ENCODE peak calls at places on chromosome 21, in eight cellular contexts. One of them, this sample, is unnamed. For H3K4me1 and H3K9me3, the result is how much of the 10 kb centered on the place peaks cover.

GRCh38 chr21:16851054-16851453 is 661.8 kb upstream of the CXADR start:
- DNase-seq in stomach: no peak
- DNase-seq in CD8-positive, alpha-beta memory T cell: no peak
- DNase-seq in HCT116: no peak
- DNase-seq in effector memory CD4-positive, alpha-beta T cell: no peak
- DNase-seq in hepatocyte: no peak
- DNase-seq in fibroblast of lung: no peak
- DNase-seq in left ventricle myocardium inferior: no peak
- DNase-seq in this sample: no peak

GRCh38 chr21:42970946-42971653 is 3.3 kb upstream of the PKNOX1 start:
- DNase-seq in stomach: no peak
- DNase-seq in CD8-positive, alpha-beta memory T cell: no peak
- DNase-seq in HCT116: no peak
- DNase-seq in effector memory CD4-positive, alpha-beta T cell: no peak
- DNase-seq in hepatocyte: no peak
- DNase-seq in fibroblast of lung: no peak
- DNase-seq in left ventricle myocardium inferior: no peak
- DNase-seq in this sample: no peak

GRCh38 chr21:24852610-24853195 is 754.6 kb downstream of the MRPL39 start:
- DNase-seq in stomach: no peak
- DNase-seq in CD8-positive, alpha-beta memory T cell: no peak
- DNase-seq in HCT116: no peak
- DNase-seq in effector memory CD4-positive, alpha-beta T cell: no peak
- DNase-seq in hepatocyte: no peak
- DNase-seq in fibroblast of lung: no peak
- DNase-seq in left ventricle myocardium inferior: no peak
- DNase-seq in this sample: no peak

GRCh38 chr21:32474179-32475059 is 61.9 kb downstream of the EVA1C start:
- DNase-seq in stomach: peak
- DNase-seq in CD8-positive, alpha-beta memory T cell: no peak
- DNase-seq in HCT116: no peak
- DNase-seq in effector memory CD4-positive, alpha-beta T cell: no peak
- DNase-seq in hepatocyte: no peak
- DNase-seq in fibroblast of lung: no peak
- DNase-seq in left ventricle myocardium inferior: no peak
- DNase-seq in this sample: no peak

GRCh38 chr21:42655797-42656770 is 2.7 kb downstream of the PDE9A start:
- DNase-seq in stomach: no peak
- DNase-seq in CD8-positive, alpha-beta memory T cell: no peak
- DNase-seq in HCT116: no peak
- DNase-seq in effector memory CD4-positive, alpha-beta T cell: no peak
- DNase-seq in hepatocyte: peak
- DNase-seq in fibroblast of lung: no peak
- DNase-seq in left ventricle myocardium inferior: no peak
- DNase-seq in this sample: no peak

GRCh38 chr21:33396436-33396835 is 6.8 kb upstream of the IFNGR2 start:
- DNase-seq in stomach: no peak
- DNase-seq in CD8-positive, alpha-beta memory T cell: no peak
- DNase-seq in HCT116: no peak
- DNase-seq in effector memory CD4-positive, alpha-beta T cell: no peak
- DNase-seq in hepatocyte: no peak
- DNase-seq in fibroblast of lung: no peak
- DNase-seq in left ventricle myocardium inferior: no peak
- DNase-seq in this sample: no peak

GRCh38 chr21:24895885-24896734 is 711.2 kb downstream of the MRPL39 start:
- DNase-seq in stomach: peak
- DNase-seq in CD8-positive, alpha-beta memory T cell: no peak
- DNase-seq in HCT116: no peak
- DNase-seq in effector memory CD4-positive, alpha-beta T cell: no peak
- DNase-seq in hepatocyte: peak
- DNase-seq in fibroblast of lung: peak
- DNase-seq in left ventricle myocardium inferior: no peak
- DNase-seq in this sample: no peak

GRCh38 chr21:31732538-31732864 is 583 bp upstream of the SCAF4 start:
- DNase-seq in stomach: no peak
- DNase-seq in CD8-positive, alpha-beta memory T cell: no peak
- DNase-seq in HCT116: no peak
- DNase-seq in effector memory CD4-positive, alpha-beta T cell: no peak
- DNase-seq in hepatocyte: no peak
- DNase-seq in fibroblast of lung: peak
- DNase-seq in left ventricle myocardium inferior: no peak
- DNase-seq in this sample: no peak

GRCh38 chr21:20999567-21000169 is 1.5 kb downstream of the NCAM2 start:
- DNase-seq in stomach: no peak
- DNase-seq in CD8-positive, alpha-beta memory T cell: no peak
- DNase-seq in HCT116: no peak
- DNase-seq in effector memory CD4-positive, alpha-beta T cell: no peak
- DNase-seq in hepatocyte: peak
- DNase-seq in fibroblast of lung: peak
- DNase-seq in left ventricle myocardium inferior: no peak
- DNase-seq in this sample: no peak

GRCh38 chr21:21084179-21084578 is 86.0 kb downstream of the NCAM2 start:
- DNase-seq in stomach: no peak
- DNase-seq in CD8-positive, alpha-beta memory T cell: no peak
- DNase-seq in HCT116: no peak
- DNase-seq in effector memory CD4-positive, alpha-beta T cell: no peak
- DNase-seq in hepatocyte: no peak
- DNase-seq in fibroblast of lung: peak
- DNase-seq in left ventricle myocardium inferior: no peak
- DNase-seq in this sample: no peak

GRCh38 chr21:42563261-42564045 is 49.8 kb downstream of the SLC37A1 start:
- DNase-seq in stomach: peak
- DNase-seq in CD8-positive, alpha-beta memory T cell: no peak
- DNase-seq in HCT116: no peak
- DNase-seq in effector memory CD4-positive, alpha-beta T cell: no peak
- DNase-seq in hepatocyte: no peak
- DNase-seq in fibroblast of lung: no peak
- DNase-seq in left ventricle myocardium inferior: no peak
- DNase-seq in this sample: peak

GRCh38 chr21:19853709-19854575 is 1144.3 kb upstream of the NCAM2 start:
- DNase-seq in stomach: no peak
- DNase-seq in CD8-positive, alpha-beta memory T cell: no peak
- DNase-seq in HCT116: no peak
- DNase-seq in effector memory CD4-positive, alpha-beta T cell: no peak
- DNase-seq in hepatocyte: peak
- DNase-seq in fibroblast of lung: no peak
- DNase-seq in left ventricle myocardium inferior: no peak
- DNase-seq in this sample: peak

GRCh38 chr21:33971492-33972013 is 55.9 kb upstream of the ATP5PO start:
- DNase-seq in stomach: no peak
- DNase-seq in CD8-positive, alpha-beta memory T cell: no peak
- DNase-seq in HCT116: no peak
- DNase-seq in effector memory CD4-positive, alpha-beta T cell: no peak
- DNase-seq in hepatocyte: peak
- DNase-seq in fibroblast of lung: no peak
- DNase-seq in left ventricle myocardium inferior: no peak
- DNase-seq in this sample: no peak

GRCh38 chr21:31892686-31893085 is 19.9 kb downstream of the HUNK start:
- DNase-seq in stomach: no peak
- DNase-seq in CD8-positive, alpha-beta memory T cell: no peak
- DNase-seq in HCT116: no peak
- DNase-seq in effector memory CD4-positive, alpha-beta T cell: no peak
- DNase-seq in hepatocyte: no peak
- DNase-seq in fibroblast of lung: no peak
- DNase-seq in left ventricle myocardium inferior: no peak
- DNase-seq in this sample: no peak

GRCh38 chr21:37866027-37866426 is 50.2 kb downstream of the KCNJ6 start:
- DNase-seq in stomach: no peak
- DNase-seq in CD8-positive, alpha-beta memory T cell: no peak
- DNase-seq in HCT116: no peak
- DNase-seq in effector memory CD4-positive, alpha-beta T cell: no peak
- DNase-seq in hepatocyte: no peak
- DNase-seq in fibroblast of lung: no peak
- DNase-seq in left ventricle myocardium inferior: no peak
- DNase-seq in this sample: no peak

GRCh38 chr21:35529141-35529863 is 480.2 kb upstream of the RUNX1 start:
- DNase-seq in stomach: no peak
- DNase-seq in CD8-positive, alpha-beta memory T cell: no peak
- DNase-seq in HCT116: no peak
- DNase-seq in effector memory CD4-positive, alpha-beta T cell: no peak
- DNase-seq in hepatocyte: peak
- DNase-seq in fibroblast of lung: peak
- DNase-seq in left ventricle myocardium inferior: no peak
- DNase-seq in this sample: no peak

DNA sequence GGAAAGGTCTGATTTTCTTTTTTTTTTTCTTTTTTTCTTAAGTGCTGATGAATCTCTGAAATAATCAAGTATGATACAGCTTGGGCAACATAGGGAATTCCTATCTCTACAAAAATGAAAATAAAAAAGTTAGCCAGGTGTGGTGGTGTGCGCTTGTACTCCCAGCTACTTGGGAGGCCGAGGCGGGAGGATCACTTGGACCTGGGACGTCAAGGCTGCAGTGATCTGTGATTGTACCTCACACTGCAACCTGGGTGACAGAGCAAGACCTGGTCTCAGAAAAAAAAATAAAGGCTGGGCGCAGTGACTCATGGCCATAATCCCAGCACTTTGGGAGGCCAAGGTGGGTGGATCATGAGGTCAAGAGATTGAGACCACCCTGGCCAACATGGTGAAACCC is 6.0 kb downstream of the TRAPPC10 start:
- DNase-seq in stomach: no peak
- DNase-seq in CD8-positive, alpha-beta memory T cell: no peak
- DNase-seq in HCT116: no peak
- DNase-seq in effector memory CD4-positive, alpha-beta T cell: no peak
- DNase-seq in hepatocyte: no peak
- DNase-seq in fibroblast of lung: no peak
- DNase-seq in left ventricle myocardium inferior: no peak
- DNase-seq in this sample: no peak
- H3K4me1 ChIP-seq in stomach: half or more
- H3K4me1 ChIP-seq in CD8-positive, alpha-beta memory T cell: half or more
- H3K4me1 ChIP-seq in HCT116: under half
- H3K4me1 ChIP-seq in effector memory CD4-positive, alpha-beta T cell: half or more
- H3K4me1 ChIP-seq in hepatocyte: under half
- H3K4me1 ChIP-seq in fibroblast of lung: under half
- H3K4me1 ChIP-seq in left ventricle myocardium inferior: half or more
- H3K4me1 ChIP-seq in this sample: under half

DNA sequence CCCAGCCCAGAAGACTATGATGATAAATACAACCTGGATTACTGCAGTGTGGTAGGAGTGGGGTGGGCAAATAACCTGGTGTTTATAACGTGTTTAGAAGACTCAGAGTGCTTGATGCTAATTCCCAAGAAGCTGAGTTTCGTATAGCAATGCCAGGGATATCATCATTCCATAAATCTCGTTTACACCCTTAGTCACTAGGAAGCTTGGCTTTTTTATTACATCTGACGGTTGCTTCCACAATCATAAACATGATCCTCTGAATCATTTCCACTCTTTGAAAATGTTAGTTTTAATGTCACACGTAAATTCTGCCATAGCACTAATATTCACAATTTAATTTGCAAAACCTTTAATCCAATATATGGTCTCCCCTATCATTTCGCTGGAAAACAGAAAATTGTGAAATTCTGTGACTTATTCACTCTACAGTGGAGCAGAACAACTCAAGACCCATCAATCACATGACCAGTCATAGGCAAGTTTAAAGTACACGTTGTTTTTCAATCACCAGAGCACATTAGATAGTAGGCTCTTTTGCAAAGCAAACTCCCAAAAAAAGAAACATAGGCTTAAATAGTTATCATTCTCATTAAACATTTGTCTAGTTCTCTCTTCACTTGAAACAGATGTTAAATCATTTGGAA is 321.0 kb downstream of the LTN1 start:
- DNase-seq in stomach: no peak
- DNase-seq in CD8-positive, alpha-beta memory T cell: no peak
- DNase-seq in HCT116: no peak
- DNase-seq in effector memory CD4-positive, alpha-beta T cell: no peak
- DNase-seq in hepatocyte: no peak
- DNase-seq in fibroblast of lung: peak
- DNase-seq in left ventricle myocardium inferior: no peak
- DNase-seq in this sample: no peak
- H3K27ac ChIP-seq in stomach: no peak
- H3K27ac ChIP-seq in CD8-positive, alpha-beta memory T cell: no peak
- H3K27ac ChIP-seq in HCT116: no peak
- H3K27ac ChIP-seq in effector memory CD4-positive, alpha-beta T cell: no peak
- H3K27ac ChIP-seq in hepatocyte: no peak
- H3K27ac ChIP-seq in fibroblast of lung: no peak
- H3K27ac ChIP-seq in left ventricle myocardium inferior: no peak
- H3K27ac ChIP-seq in this sample: no peak

GRCh38 chr21:36696390-36696639 is 2.6 kb upstream of the SIM2 start:
- DNase-seq in stomach: no peak
- DNase-seq in CD8-positive, alpha-beta memory T cell: no peak
- DNase-seq in HCT116: no peak
- DNase-seq in effector memory CD4-positive, alpha-beta T cell: no peak
- DNase-seq in hepatocyte: no peak
- DNase-seq in fibroblast of lung: no peak
- DNase-seq in left ventricle myocardium inferior: no peak
- DNase-seq in this sample: no peak

GRCh38 chr21:36695283-36695634 is 3.7 kb upstream of the SIM2 start:
- DNase-seq in stomach: no peak
- DNase-seq in CD8-positive, alpha-beta memory T cell: no peak
- DNase-seq in HCT116: no peak
- DNase-seq in effector memory CD4-positive, alpha-beta T cell: no peak
- DNase-seq in hepatocyte: no peak
- DNase-seq in fibroblast of lung: no peak
- DNase-seq in left ventricle myocardium inferior: no peak
- DNase-seq in this sample: no peak

GRCh38 chr21:36694593-36695282 is 4.2 kb upstream of the SIM2 start:
- DNase-seq in stomach: no peak
- DNase-seq in CD8-positive, alpha-beta memory T cell: no peak
- DNase-seq in HCT116: no peak
- DNase-seq in effector memory CD4-positive, alpha-beta T cell: no peak
- DNase-seq in hepatocyte: no peak
- DNase-seq in fibroblast of lung: no peak
- DNase-seq in left ventricle myocardium inferior: no peak
- DNase-seq in this sample: no peak

GRCh38 chr21:36696640-36697472 is 2.1 kb upstream of the SIM2 start:
- DNase-seq in stomach: no peak
- DNase-seq in CD8-positive, alpha-beta memory T cell: no peak
- DNase-seq in HCT116: no peak
- DNase-seq in effector memory CD4-positive, alpha-beta T cell: no peak
- DNase-seq in hepatocyte: no peak
- DNase-seq in fibroblast of lung: no peak
- DNase-seq in left ventricle myocardium inferior: no peak
- DNase-seq in this sample: peak

GRCh38 chr21:36695671-36696389 is 3.1 kb upstream of the SIM2 start:
- DNase-seq in stomach: no peak
- DNase-seq in CD8-positive, alpha-beta memory T cell: no peak
- DNase-seq in HCT116: no peak
- DNase-seq in effector memory CD4-positive, alpha-beta T cell: no peak
- DNase-seq in hepatocyte: no peak
- DNase-seq in fibroblast of lung: no peak
- DNase-seq in left ventricle myocardium inferior: no peak
- DNase-seq in this sample: no peak
- H3K9me3 ChIP-seq in stomach: under half
- H3K9me3 ChIP-seq in CD8-positive, alpha-beta memory T cell: under half
- H3K9me3 ChIP-seq in HCT116: under half
- H3K9me3 ChIP-seq in effector memory CD4-positive, alpha-beta T cell: under half
- H3K9me3 ChIP-seq in hepatocyte: under half
- H3K9me3 ChIP-seq in fibroblast of lung: under half
- H3K9me3 ChIP-seq in left ventricle myocardium inferior: under half
- H3K9me3 ChIP-seq in this sample: under half

DNA sequence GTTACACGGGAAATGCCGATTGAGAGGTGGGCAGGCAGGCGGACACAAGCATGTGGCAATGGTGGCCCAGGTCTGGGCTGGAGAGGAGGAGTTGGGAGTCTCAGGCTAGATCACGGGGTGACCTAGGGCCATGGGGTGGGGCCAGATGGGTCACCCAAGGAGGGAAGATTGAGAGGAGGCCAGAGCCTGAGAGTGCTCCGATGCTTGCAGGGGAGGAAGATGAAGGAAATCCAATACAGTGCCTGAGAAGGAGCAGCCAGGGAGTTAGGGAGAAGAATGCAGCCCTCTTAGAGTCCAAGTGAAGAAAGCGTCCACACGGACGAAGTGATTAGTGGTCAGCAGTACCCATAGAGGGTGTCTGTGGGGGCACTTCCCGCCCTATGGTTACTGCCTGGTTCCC is 61.4 kb upstream of the FAM3B start:
- DNase-seq in stomach: no peak
- DNase-seq in CD8-positive, alpha-beta memory T cell: no peak
- DNase-seq in HCT116: no peak
- DNase-seq in effector memory CD4-positive, alpha-beta T cell: no peak
- DNase-seq in hepatocyte: no peak
- DNase-seq in fibroblast of lung: no peak
- DNase-seq in left ventricle myocardium inferior: no peak
- DNase-seq in this sample: no peak
- H3K4me1 ChIP-seq in stomach: under half
- H3K4me1 ChIP-seq in CD8-positive, alpha-beta memory T cell: under half
- H3K4me1 ChIP-seq in HCT116: under half
- H3K4me1 ChIP-seq in effector memory CD4-positive, alpha-beta T cell: under half
- H3K4me1 ChIP-seq in hepatocyte: under half
- H3K4me1 ChIP-seq in fibroblast of lung: under half
- H3K4me1 ChIP-seq in left ventricle myocardium inferior: under half
- H3K4me1 ChIP-seq in this sample: under half

This sample was measured in upper lobe of left lung.